ENCODE peak calls at places on chromosomes 4 and X, in six cellular contexts. G, V, F, K, L and D are unnamed samples.

GRCh38 chrX:3449287-3449686 is 102.8 kb upstream of the MXRA5 start:
- DNase-seq in G (no peak), F (no peak), K (no peak), L (no peak), V (no peak), D (no peak)

GRCh38 chr4:118734491-118735205 is 49.5 kb downstream of the METTL14 start:
- DNase-seq in V (no peak), K (no peak), G (no peak), L (no peak), F (no peak), D (no peak)

GRCh38 chr4:156799121-156799589 is 172.4 kb downstream of the PDGFC start:
- DNase-seq in L (no peak), V (no peak), G (no peak), F (no peak), K (no peak), D (no peak)

GRCh38 chr4:85595098-85595775 is 120.3 kb downstream of the ARHGAP24 start:
- DNase-seq in K (no peak), V (no peak), L (no peak), G (no peak), F (no peak), D (no peak)

GRCh38 chr4:90071289-90072235 is 55.6 kb upstream of the CCSER1 start:
- DNase-seq in L (no peak), V (no peak), K (no peak), G (no peak), F (no peak), D (no peak)

GRCh38 chr4:24210332-24210902 is 320.6 kb upstream of the PPARGC1A start:
- DNase-seq in K (no peak), F (peak), G (peak), L (peak), V (peak), D (peak)

GRCh38 chrX:40278340-40279090 is 180.8 kb upstream of the BCOR start:
- DNase-seq in L (no peak), G (no peak), F (peak), V (no peak), K (peak), D (no peak)

GRCh38 chr4:165508372-165509120 is 129.7 kb downstream of the CPE start:
- DNase-seq in F (no peak), V (no peak), G (no peak), K (no peak), L (no peak), D (no peak)

GRCh38 chrX:151680805-151681204 is 14.5 kb upstream of the PRRG3 start:
- DNase-seq in V (peak), L (no peak), F (peak), K (peak), G (no peak), D (no peak)

GRCh38 chr4:93788712-93789111 is 39.8 kb upstream of the ATOH1 start:
- DNase-seq in L (no peak), K (peak), V (no peak), G (no peak), F (peak), D (no peak)

GRCh38 chr4:43556262-43556661 is 663.7 kb downstream of the GRXCR1 start:
- DNase-seq in G (no peak), V (no peak), F (no peak), L (no peak), K (no peak), D (no peak)

GRCh38 chrX:426881-427280 is 40.2 kb upstream of the PPP2R3B start:
- DNase-seq in L (no peak), G (no peak), V (no peak), F (peak), K (no peak), D (no peak)

GRCh38 chr4:136650541-136651277 is 881.6 kb downstream of the PCDH18 start:
- DNase-seq in F (peak), L (no peak), V (no peak), K (peak), G (no peak), D (no peak)

GRCh38 chrX:2664497-2664896 is 26.6 kb upstream of the CD99 start:
- DNase-seq in L (no peak), G (peak), F (peak), K (no peak), V (no peak), D (no peak)

GRCh38 chrX:16678689-16679088 is 28.7 kb downstream of the S100G start:
- DNase-seq in G (no peak), K (no peak), V (no peak), L (no peak), F (no peak), D (peak)

GRCh38 chrX:68647156-68647957 is at the start of gene STARD8:
- DNase-seq in V (no peak), K (no peak), G (no peak), F (peak), L (no peak), D (peak)

GRCh38 chr4:129999156-129999555 is 903.2 kb downstream of the C4orf33 start:
- DNase-seq in K (no peak), L (no peak), V (no peak), F (no peak), G (no peak), D (no peak)

GRCh38 chrX:44874481-44875184 is 1.6 kb downstream of the KDM6A start:
- DNase-seq in V (peak), F (no peak), L (no peak), K (peak), G (no peak), D (no peak)

GRCh38 chr4:94036964-94037363 is 170.7 kb upstream of the SMARCAD1 start:
- DNase-seq in F (peak), L (no peak), V (no peak), K (peak), G (no peak), D (no peak)

GRCh38 chr4:87220094-87220831 is at the start of gene KLHL8:
- DNase-seq in V (peak), L (peak), G (peak), K (peak), F (peak), D (peak)

GRCh38 chrX:126164689-126165400 is 1.2 kb downstream of the DCAF12L2 start:
- DNase-seq in F (no peak), L (no peak), G (no peak), K (no peak), V (no peak), D (peak)

GRCh38 chr4:10872833-10873517 is 188.4 kb upstream of the CLNK start:
- DNase-seq in F (no peak), K (no peak), V (no peak), G (no peak), L (no peak), D (no peak)

GRCh38 chrX:45719751-45720501 is 519.2 kb upstream of the DIPK2B start:
- DNase-seq in L (no peak), K (no peak), V (no peak), G (no peak), F (no peak), D (no peak)

GRCh38 chr4:124980276-124980752 is 267.8 kb upstream of the ANKRD50 start:
- DNase-seq in K (no peak), L (no peak), G (no peak), V (no peak), F (peak), D (no peak)

GRCh38 chr4:84648863-84649647 is 66.1 kb downstream of the CDS1 start:
- DNase-seq in L (no peak), F (no peak), V (peak), G (no peak), K (no peak), D (no peak)

GRCh38 chr4:76615999-76616398 is 181.0 kb downstream of the SHROOM3 start:
- DNase-seq in L (no peak), K (no peak), G (no peak), F (no peak), V (no peak), D (no peak)

GRCh38 chr4:17577660-17578481 is 873 bp downstream of the LAP3 start:
- DNase-seq in F (peak), V (peak), G (no peak), K (peak), L (peak), D (peak)

GRCh38 chr4:152316969-152317368 is 218.9 kb downstream of the FBXW7 start:
- DNase-seq in G (no peak), V (no peak), F (no peak), L (no peak), K (no peak), D (no peak)

GRCh38 chrX:86747091-86747490 is 598.8 kb downstream of the DACH2 start:
- DNase-seq in L (no peak), K (no peak), F (no peak), G (no peak), V (no peak), D (no peak)

GRCh38 chrX:128781506-128781905 is 729.3 kb upstream of the ACTRT1 start:
- DNase-seq in V (no peak), L (no peak), K (peak), F (no peak), G (no peak), D (peak)

DNA sequence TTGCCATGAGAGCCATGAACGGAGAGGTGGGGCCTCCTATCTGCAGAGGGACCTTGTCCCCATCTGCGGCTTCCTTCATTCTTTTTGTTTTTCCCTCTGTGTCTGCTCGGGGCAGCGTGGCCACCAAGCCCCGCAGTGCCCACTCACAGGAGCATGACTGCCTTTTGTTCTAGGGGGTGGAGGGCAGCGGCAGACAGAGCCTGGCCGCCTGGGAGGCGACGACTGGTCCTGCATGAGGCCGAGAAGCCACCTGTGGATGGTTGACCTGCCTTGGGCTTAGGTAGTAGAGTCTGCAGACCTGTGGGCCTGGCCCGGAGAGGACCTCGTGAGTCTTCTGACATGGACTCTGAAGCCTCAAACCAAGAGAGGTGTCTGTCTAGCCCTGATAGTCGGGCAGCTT is 1.4 kb downstream of the RBM3 start:
- DNase-seq in F (no peak), G (no peak), L (no peak), K (no peak), V (no peak), D (no peak)
- H3K4me3 ChIP-seq in F (peak), G (peak), L (peak), K (peak), V (peak), D (peak)

GRCh38 chrX:79270401-79270800 is 96.7 kb downstream of the ITM2A start:
- DNase-seq in K (peak), G (no peak), L (no peak), V (no peak), F (no peak), D (peak)
- TF ChIP-seq CTCF in K (peak), G (no peak), L (peak), V (peak), F (no peak), D (peak)

GRCh38 chrX:72052415-72053090 is 79.2 kb downstream of the RTL5 start:
- DNase-seq in G (no peak), L (no peak), F (no peak), K (no peak), V (no peak), D (no peak)
- H3K4me3 ChIP-seq in G (no peak), L (no peak), F (no peak), K (no peak), V (no peak), D (no peak)

DNA sequence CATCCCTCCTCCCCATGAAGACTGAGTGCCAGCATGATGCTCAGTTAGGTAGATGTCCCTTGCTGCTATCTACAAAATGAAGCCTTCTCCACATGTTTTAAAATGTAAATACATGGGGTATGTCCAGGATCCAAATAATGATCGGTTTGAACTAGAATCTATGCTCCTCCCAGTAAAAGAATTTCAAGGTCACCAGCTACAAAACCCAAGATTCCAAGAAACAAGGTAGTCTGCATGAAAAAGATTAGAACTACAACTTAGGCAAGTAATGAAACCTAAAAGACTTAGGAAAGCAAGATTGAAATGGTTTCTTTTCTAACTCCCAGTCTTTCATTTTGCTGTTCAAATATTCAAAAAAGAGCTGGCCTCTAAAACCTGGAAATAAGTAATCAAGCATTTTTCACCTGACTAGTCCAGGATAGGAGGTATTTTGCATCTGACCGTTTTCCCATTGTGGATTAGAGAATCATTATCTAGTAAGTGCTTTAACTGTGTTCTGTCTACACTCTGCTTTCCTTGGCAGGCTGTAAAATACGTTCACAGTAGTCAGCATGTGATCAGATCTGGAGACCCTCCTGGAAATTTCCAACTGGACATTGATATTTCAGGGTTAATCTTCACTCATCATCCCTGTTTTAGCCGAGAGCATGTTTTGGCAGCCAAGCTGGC is 57.4 kb downstream of the CC2D2A start:
- DNase-seq in G (no peak), F (no peak), K (no peak), L (no peak), V (no peak), D (no peak)
- TF ChIP-seq CTCF in G (no peak), F (no peak), K (no peak), L (no peak), V (no peak), D (no peak)